ENCODE peak calls at places on chromosomes 3 and 15, in ten cellular contexts. B, L, F, R, U, J, D, P, N and O are unnamed samples.

GRCh38 chr15:32905481-32905880 is 187.7 kb downstream of the GREM1 start:
- DNase-seq in P (no peak), N (no peak), R (no peak), F (no peak), U (no peak), D (no peak), J (no peak), L (no peak), B (peak), O (no peak)

GRCh38 chr3:97841956-97842355 is 20.1 kb downstream of the CRYBG3 start:
- DNase-seq in L (no peak), R (no peak), F (no peak), P (no peak), U (no peak), D (no peak), N (no peak), B (no peak), J (no peak), O (no peak)

GRCh38 chr3:160935413-160936095 is 169.6 kb downstream of the B3GALNT1 start:
- DNase-seq in D (no peak), L (no peak), P (no peak), F (no peak), U (no peak), N (peak), B (peak), R (no peak), J (no peak), O (no peak)

GRCh38 chr3:59737209-59737608 is 687.4 kb upstream of the CFAP20DC start:
- DNase-seq in F (no peak), B (no peak), U (no peak), R (no peak), D (no peak), L (no peak), P (no peak), N (no peak), J (no peak), O (no peak)

GRCh38 chr15:39918688-39919385 is 1.2 kb downstream of the GPR176 start:
- DNase-seq in P (peak), R (no peak), F (no peak), U (no peak), D (no peak), J (peak), B (peak), N (peak), L (no peak), O (no peak)

GRCh38 chr3:16761576-16761975 is 123.2 kb upstream of the PLCL2 start:
- DNase-seq in L (no peak), P (peak), D (no peak), U (no peak), R (no peak), F (no peak), J (peak), N (no peak), B (no peak), O (no peak)

GRCh38 chr15:73809728-73810501 is 56.8 kb upstream of the INSYN1 start:
- DNase-seq in J (no peak), L (no peak), P (no peak), N (no peak), U (no peak), F (no peak), D (no peak), R (no peak), B (no peak), O (no peak)

GRCh38 chr3:40645883-40646282 is 121.1 kb downstream of the ZNF621 start:
- DNase-seq in P (no peak), R (no peak), N (no peak), D (peak), J (peak), B (no peak), F (no peak), U (no peak), L (no peak), O (no peak)

GRCh38 chr3:146334151-146334550 is 83.2 kb upstream of the PLSCR4 start:
- DNase-seq in P (no peak), B (peak), D (no peak), N (peak), F (no peak), R (no peak), L (no peak), J (peak), U (peak), O (no peak)

GRCh38 chr3:149480326-149481017 is 6.0 kb downstream of the TM4SF4 start:
- DNase-seq in U (peak), F (peak), N (peak), J (peak), R (peak), B (peak), L (peak), P (no peak), D (peak), O (peak)

GRCh38 chr15:66703540-66703941 is 1.5 kb downstream of the SMAD6 start:
- DNase-seq in U (peak), N (peak), B (peak), D (peak), L (no peak), F (peak), P (no peak), J (no peak), R (no peak), O (no peak)

GRCh38 chr15:66702770-66703539 is 919 bp downstream of the SMAD6 start:
- DNase-seq in L (no peak), F (peak), U (no peak), R (no peak), N (no peak), J (no peak), D (no peak), B (no peak), P (no peak), O (no peak)

GRCh38 chr15:66704783-66705113 is 2.7 kb downstream of the SMAD6 start:
- DNase-seq in U (no peak), R (no peak), N (no peak), J (no peak), B (no peak), L (no peak), D (no peak), F (no peak), P (no peak), O (no peak)

GRCh38 chr15:66705277-66705927 is 3.4 kb downstream of the SMAD6 start:
- DNase-seq in J (no peak), L (no peak), R (no peak), U (no peak), N (no peak), P (no peak), F (no peak), B (no peak), D (no peak), O (no peak)

GRCh38 chr15:66704019-66704782 is 2.2 kb downstream of the SMAD6 start:
- DNase-seq in J (no peak), R (no peak), D (no peak), B (no peak), N (no peak), P (no peak), F (no peak), U (no peak), L (no peak), O (no peak)
- H3K4me3 ChIP-seq in J (peak), R (no peak), D (peak), B (peak), N (peak), P (peak), F (peak), U (peak), L (peak), O (peak)

GRCh38 chr3:57544181-57545125 is at the start of gene DNAH12:
- DNase-seq in J (peak), B (no peak), D (peak), L (no peak), N (peak), P (no peak), U (no peak), F (no peak), R (peak), O (no peak)
- H3K4me3 ChIP-seq in J (peak), B (peak), D (peak), L (no peak), N (peak), P (no peak), U (no peak), F (no peak), R (no peak), O (peak)

GRCh38 chr3:84960581-84960980 is 1.8 kb downstream of the CADM2 start:
- DNase-seq in R (no peak), U (no peak), L (no peak), D (no peak), N (no peak), F (no peak), J (no peak), B (no peak), P (no peak), O (no peak)

GRCh38 chr3:84962460-84962859 is 3.7 kb downstream of the CADM2 start:
- DNase-seq in F (no peak), B (no peak), J (no peak), R (no peak), L (no peak), P (no peak), D (no peak), N (no peak), U (no peak), O (no peak)

GRCh38 chr3:84959470-84960380 is 936 bp downstream of the CADM2 start:
- DNase-seq in L (no peak), R (no peak), P (no peak), J (no peak), F (no peak), N (no peak), D (no peak), B (no peak), U (no peak), O (no peak)

GRCh38 chr3:84961492-84962255 is 2.9 kb downstream of the CADM2 start:
- DNase-seq in D (no peak), R (no peak), F (no peak), L (no peak), P (no peak), N (no peak), U (no peak), B (no peak), J (no peak), O (no peak)

DNA sequence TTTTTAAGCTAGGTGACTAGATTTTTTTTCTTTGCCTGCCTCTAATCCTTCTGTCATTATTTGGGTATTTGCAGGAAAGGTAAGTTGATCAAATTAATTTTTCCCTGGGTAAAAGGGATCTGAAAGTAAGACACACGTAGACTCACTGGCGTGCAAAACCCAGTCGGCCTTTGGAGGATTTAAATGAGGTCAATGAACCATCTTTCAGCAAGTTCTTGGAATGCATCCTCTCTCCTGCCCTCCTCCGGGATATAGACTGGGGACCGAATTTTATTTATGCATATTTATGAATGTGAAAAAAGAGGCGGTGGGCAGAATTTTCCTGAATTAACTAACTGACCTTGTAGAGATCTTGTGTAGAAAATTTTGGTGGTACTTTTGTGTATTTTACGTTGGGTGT is 2.2 kb downstream of the CADM2 start:
- DNase-seq in B (no peak), J (no peak), F (no peak), L (no peak), R (no peak), N (no peak), U (no peak), D (no peak), P (no peak), O (no peak)
- H3K4me3 ChIP-seq in B (no peak), J (no peak), F (no peak), L (peak), R (no peak), N (no peak), U (no peak), D (no peak), P (no peak), O (no peak)

GRCh38 chr3:186653079-186653710 is 12.6 kb upstream of the HRG start:
- DNase-seq in J (no peak), N (no peak), D (no peak), L (no peak), R (no peak), F (no peak), P (no peak), B (no peak), U (no peak), O (no peak)
- H3K4me3 ChIP-seq in J (no peak), N (no peak), D (no peak), L (no peak), R (no peak), F (no peak), P (no peak), B (no peak), U (no peak), O (no peak)

GRCh38 chr15:85771276-85771675 is 23.4 kb downstream of the KLHL25 start:
- DNase-seq in L (no peak), R (no peak), N (no peak), D (no peak), P (no peak), F (no peak), J (no peak), U (no peak), B (no peak), O (no peak)
- H3K4me3 ChIP-seq in L (no peak), R (no peak), N (no peak), D (no peak), P (no peak), F (no peak), J (no peak), U (no peak), B (no peak), O (no peak)

DNA sequence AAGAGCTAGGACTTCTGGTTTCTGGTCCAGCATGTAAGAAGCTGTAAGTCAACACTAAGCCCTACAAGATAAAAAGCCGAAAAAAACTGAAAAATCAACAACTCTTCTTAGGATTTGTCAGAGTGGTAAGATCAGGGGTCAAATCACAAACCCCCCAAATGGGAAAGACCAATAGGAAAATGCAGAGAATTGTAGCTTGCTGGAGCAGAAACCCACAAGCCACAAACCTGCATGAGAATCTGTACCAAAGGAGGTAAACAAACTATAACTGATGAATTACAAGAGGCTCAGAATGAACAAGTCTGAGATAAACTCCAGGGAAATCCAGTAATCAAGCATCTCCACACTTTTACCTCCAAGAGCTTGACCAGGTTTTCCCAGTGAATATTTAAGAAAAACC is 36.0 kb downstream of the RFX7 start:
- DNase-seq in L (no peak), D (no peak), R (no peak), P (no peak), F (no peak), N (no peak), B (peak), J (no peak), U (no peak), O (no peak)
- H3K4me3 ChIP-seq in L (no peak), D (no peak), R (no peak), P (no peak), F (no peak), N (no peak), B (no peak), J (no peak), U (no peak), O (no peak)

GRCh38 chr3:122679085-122679466 is 1.6 kb upstream of the PARP14 start:
- DNase-seq in R (peak), P (no peak), F (peak), B (peak), J (peak), N (peak), U (peak), L (peak), D (peak), O (no peak)
- H3K4me3 ChIP-seq in R (peak), P (no peak), F (peak), B (peak), J (peak), N (peak), U (peak), L (peak), D (no peak), O (peak)

GRCh38 chr15:64092075-64092820 is 1.4 kb downstream of the CIAO2A start:
- DNase-seq in P (no peak), U (no peak), N (no peak), D (no peak), J (no peak), L (no peak), F (no peak), B (peak), R (peak), O (no peak)
- H3K4me3 ChIP-seq in P (no peak), U (no peak), N (peak), D (peak), J (peak), L (peak), F (peak), B (peak), R (peak), O (peak)

GRCh38 chr3:58010562-58010961 is 2.3 kb downstream of the FLNB start:
- DNase-seq in R (no peak), L (no peak), F (no peak), D (no peak), U (no peak), N (no peak), B (peak), P (no peak), J (no peak), O (no peak)
- H3K4me3 ChIP-seq in R (no peak), L (peak), F (no peak), D (peak), U (peak), N (peak), B (peak), P (peak), J (peak), O (peak)

DNA sequence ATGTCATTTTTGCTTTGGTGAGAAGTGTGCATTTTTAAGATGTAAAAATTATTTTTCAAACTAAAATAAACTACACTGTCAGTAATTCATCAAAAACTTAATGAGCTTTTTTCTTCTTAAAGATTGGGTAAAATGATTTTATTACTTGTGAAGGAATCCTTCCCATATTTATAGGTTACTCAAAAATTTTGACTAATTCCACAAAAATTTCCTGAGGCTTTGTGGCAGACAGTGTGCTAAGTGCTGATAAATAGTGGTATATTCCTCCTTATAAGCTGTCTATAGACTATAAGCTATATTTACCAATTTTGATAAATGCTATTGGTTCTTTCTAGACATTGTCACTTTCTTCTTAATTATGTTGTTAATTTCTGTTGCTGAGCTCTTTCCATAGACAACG is 284.5 kb upstream of the SEMA6D start:
- DNase-seq in R (no peak), N (peak), D (no peak), B (peak), L (no peak), P (peak), U (no peak), F (no peak), J (peak), O (no peak)
- H3K4me3 ChIP-seq in R (no peak), N (no peak), D (no peak), B (no peak), L (no peak), P (no peak), U (no peak), F (no peak), J (no peak), O (no peak)